ENCODE peak calls at places on chromosomes 16 and 17, in four cellular contexts. M, G, Z and W are unnamed samples.

GRCh38 chr17:34527121-34527907 is 52.1 kb upstream of the TMEM132E start:
- DNase-seq in M (no peak), G (no peak), Z (no peak), W (no peak)

GRCh38 chr16:81645303-81645702 is 133.8 kb upstream of the PLCG2 start:
- DNase-seq in M (peak; percentile 54), G (peak; percentile 96), Z (no peak), W (no peak)

GRCh38 chr16:50372611-50373344 is 4.0 kb upstream of the BRD7 start:
- DNase-seq in G (peak; percentile 92), M (peak; percentile 22), Z (no peak), W (no peak)

GRCh38 chr16:25110392-25110947 is 1.1 kb upstream of the LCMT1 start:
- DNase-seq in M (peak; percentile 24), G (no peak), Z (no peak), W (no peak)

GRCh38 chr17:57404073-57404472 is 147.8 kb downstream of the MSI2 start:
- DNase-seq in G (no peak), Z (no peak), M (no peak), W (no peak)

GRCh38 chr16:73228649-73229048 is 180.7 kb upstream of the ZFHX3 start:
- DNase-seq in G (peak; percentile 68), Z (no peak), M (no peak), W (no peak)

GRCh38 chr16:23013484-23013883 is 135.8 kb downstream of the USP31 start:
- DNase-seq in M (no peak), Z (no peak), G (no peak), W (no peak)

GRCh38 chr16:72878301-72879269 is 169.3 kb downstream of the ZFHX3 start:
- DNase-seq in M (no peak), G (no peak), Z (no peak), W (no peak)

GRCh38 chr16:81469710-81470481 is 25.3 kb downstream of the CMIP start:
- DNase-seq in M (no peak), G (no peak), Z (peak; percentile 44), W (no peak)

GRCh38 chr17:58120195-58120822 is 27.9 kb upstream of the OR4D1 start:
- DNase-seq in M (peak; percentile 16), G (no peak), Z (peak; percentile 42), W (no peak)

GRCh38 chr17:28741358-28742349 is 2.2 kb upstream of the TRAF4 start:
- DNase-seq in G (no peak), Z (no peak), M (peak; percentile 42), W (no peak)

GRCh38 chr16:49766280-49766679 is 89.6 kb downstream of the ZNF423 start:
- DNase-seq in M (no peak), G (no peak), Z (no peak), W (no peak)

GRCh38 chr17:7426203-7426863 is 917 bp downstream of the SPEM2 start:
- DNase-seq in M (no peak), G (no peak), Z (no peak), W (no peak)

GRCh38 chr17:7427549-7427948 is 1.1 kb upstream of the SPEM3 start:
- DNase-seq in G (no peak), Z (no peak), M (no peak), W (no peak)

GRCh38 chr17:7429722-7430121 is 1.1 kb downstream of the SPEM3 start:
- DNase-seq in M (no peak), G (peak; percentile 62), Z (no peak), W (no peak)

GRCh38 chr17:7426896-7427488 is 1.6 kb downstream of the SPEM2 start:
- DNase-seq in Z (no peak), G (no peak), M (no peak), W (no peak)

DNA sequence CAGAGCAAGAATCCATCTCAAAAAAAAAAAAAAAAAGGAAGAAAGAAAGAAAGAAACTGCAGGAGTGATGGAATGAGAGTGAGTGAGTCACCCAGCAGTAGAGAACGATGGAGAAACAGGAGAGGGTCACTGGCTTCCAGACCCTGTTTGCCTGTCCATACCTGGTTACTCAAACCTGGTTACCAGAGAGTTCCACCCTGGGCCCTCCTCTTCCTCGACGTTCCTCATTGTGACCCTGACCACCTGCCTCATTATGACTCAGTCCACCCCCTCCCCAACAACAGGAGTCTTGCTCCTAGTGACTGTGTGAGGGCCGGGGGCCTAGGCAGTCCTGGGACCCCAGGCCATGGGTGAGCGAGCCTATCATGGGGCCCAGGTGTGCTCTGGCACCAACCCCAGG is at the start of gene SPEM3:
- DNase-seq in M (no peak), G (no peak), Z (no peak), W (no peak)
- TF ChIP-seq POLR2AphosphoS5 in M (no peak), G (no peak), Z (no peak), W (no peak)

DNA sequence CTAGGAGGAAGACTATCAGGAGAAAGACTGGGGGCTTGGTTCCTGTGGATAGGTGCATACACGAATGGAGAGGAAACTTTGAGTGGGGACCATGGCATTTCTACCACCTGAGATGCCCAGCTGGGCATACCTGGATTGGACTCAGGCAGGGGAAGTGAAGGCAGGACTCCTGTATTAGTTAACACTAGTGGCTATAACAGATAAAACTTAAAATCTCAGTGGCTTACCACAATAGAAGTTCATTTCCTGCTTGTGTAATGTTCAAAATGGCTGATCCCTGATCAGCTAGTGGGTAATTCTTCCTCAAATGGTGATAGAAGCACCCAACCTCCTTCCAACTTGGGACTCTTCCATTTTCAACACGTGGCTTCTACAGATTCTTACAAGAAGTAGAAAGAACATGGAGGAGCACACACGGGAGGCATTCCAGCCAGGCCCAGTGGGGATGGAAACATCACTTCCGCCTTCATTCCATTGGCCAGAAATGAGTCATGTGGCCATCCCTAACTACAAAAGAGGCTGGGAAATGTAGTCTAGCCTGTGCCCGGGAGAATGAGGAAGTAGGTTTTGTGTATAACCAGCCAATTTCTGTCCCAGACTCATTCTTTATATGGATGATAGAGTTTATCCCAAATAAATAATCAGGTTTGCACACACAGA is 112.1 kb downstream of the UTP18 start:
- DNase-seq in M (peak; percentile 13), G (no peak), Z (no peak), W (no peak)
- H3K27ac ChIP-seq in M (no peak overlapping the region), G (no peak overlapping the region), Z (no peak overlapping the region), W (no peak overlapping the region)

DNA sequence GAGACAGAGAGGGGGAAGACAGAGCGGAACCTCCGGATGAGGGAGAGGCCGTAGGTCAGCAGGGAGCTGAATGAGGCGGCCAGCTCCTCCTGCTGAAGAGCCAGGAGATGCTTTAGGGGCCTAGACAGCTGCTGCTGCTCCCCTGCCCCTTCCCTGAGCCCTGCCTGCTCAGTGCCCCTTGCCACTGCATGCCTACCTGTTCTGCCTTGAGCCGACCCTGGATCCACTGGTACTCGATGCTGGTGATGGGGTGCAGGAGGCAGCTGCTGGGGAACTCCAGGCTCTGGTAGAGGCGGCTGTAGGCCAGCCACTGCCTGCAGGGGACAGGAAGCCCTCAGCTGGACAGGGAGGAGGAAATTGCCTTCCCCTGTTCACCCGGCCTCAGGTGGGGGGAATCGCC is 7.6 kb downstream of the UNC13D start:
- DNase-seq in G (no peak), Z (no peak), M (no peak), W (no peak)
- TF ChIP-seq POLR2AphosphoS5 in G (no peak), Z (no peak), M (no peak), W (no peak)

GRCh38 chr17:80704381-80704819 is 159.8 kb downstream of the RPTOR start:
- DNase-seq in G (no peak), Z (no peak), M (no peak), W (no peak)
- H3K27ac ChIP-seq in G (no peak overlapping the region), Z (no peak overlapping the region), M (no peak overlapping the region), W (no peak overlapping the region)

GRCh38 chr16:75011634-75012307 is 12.9 kb downstream of the ZNRF1 start:
- DNase-seq in Z (no peak), M (no peak), G (no peak), W (no peak)
- TF ChIP-seq POLR2AphosphoS5 in Z (no peak), M (no peak), G (no peak), W (peak; percentile 79)

GRCh38 chr16:29009838-29010166 is 24.9 kb downstream of the LAT start:
- DNase-seq in G (no peak), Z (no peak), M (no peak), W (no peak)

GRCh38 chr16:29011112-29011511 is 26.3 kb downstream of the LAT start:
- DNase-seq in G (no peak), Z (no peak), M (no peak), W (no peak)

GRCh38 chr16:29011851-29012250 is 27.0 kb downstream of the LAT start:
- DNase-seq in Z (no peak), M (no peak), G (no peak), W (no peak)

GRCh38 chr16:29012913-29013641 is 28.2 kb downstream of the LAT start:
- DNase-seq in G (no peak), M (no peak), Z (no peak), W (no peak)

DNA sequence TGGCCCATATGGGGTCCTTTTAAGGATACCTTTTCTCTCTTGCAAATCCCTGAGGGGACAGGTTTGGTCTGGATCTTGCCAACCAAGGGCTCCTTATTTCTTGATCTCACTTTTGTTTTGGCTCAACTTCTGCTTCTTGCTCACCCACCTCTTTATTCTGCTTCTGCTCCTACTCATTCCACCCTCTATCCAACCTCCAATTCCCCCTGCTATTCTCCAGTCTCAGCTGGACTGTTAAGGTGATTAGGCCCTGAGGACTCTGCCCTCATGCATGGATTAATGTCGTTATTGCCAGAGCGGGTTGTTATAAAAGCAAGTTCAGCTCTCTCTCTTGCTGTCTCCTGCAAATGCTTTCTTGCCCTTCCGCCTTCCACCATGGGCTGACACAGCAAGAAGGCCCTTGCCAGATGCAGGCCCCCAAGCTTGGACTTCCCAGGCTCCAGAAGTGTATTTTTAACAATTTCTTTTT is 29.7 kb downstream of the LAT start:
- DNase-seq in G (no peak), Z (no peak), M (peak; percentile 22), W (no peak)
- H3K27ac ChIP-seq in G (no peak overlapping the region), Z (no peak overlapping the region), M (peak overlapping the region; percentile 45), W (no peak overlapping the region)

DNA sequence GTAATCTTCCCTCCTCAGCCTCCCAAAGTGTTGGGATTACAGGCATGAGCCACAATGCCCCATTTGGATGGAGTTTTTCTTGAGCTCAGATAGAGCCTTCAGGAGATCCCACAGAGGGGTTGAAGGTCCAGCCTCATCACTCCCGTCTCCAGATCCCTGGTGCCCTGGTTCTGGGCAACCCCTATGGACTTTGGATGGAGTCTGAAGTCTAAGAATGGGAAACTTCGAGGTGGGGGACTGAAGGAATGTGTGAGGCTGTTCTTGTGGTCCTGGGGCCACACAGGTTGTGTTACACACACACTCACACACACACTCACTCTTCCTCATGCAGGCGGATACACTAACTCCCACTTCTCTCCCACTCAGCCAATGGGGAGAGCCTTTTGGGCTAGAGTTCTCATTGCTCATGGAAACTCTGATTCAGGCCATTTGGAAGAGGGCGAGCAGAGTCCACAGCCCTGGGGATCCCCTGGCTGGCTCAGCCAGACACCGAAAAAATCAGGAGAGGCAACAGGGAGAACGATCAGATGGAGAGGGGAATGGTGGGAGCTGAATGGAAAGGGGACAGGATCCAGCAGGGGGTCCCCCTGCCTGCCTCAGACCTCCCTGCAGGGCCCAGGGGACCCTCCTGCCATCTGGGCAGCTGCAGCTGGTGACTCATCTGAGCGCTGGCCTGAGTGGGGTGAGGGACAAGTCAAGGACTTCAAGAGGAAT is 9.0 kb downstream of the IGFBP4 start:
- DNase-seq in G (no peak), M (no peak), Z (no peak), W (no peak)
- TF ChIP-seq POLR2AphosphoS5 in G (peak; percentile 32), M (peak; percentile 57), Z (no peak), W (no peak)

DNA sequence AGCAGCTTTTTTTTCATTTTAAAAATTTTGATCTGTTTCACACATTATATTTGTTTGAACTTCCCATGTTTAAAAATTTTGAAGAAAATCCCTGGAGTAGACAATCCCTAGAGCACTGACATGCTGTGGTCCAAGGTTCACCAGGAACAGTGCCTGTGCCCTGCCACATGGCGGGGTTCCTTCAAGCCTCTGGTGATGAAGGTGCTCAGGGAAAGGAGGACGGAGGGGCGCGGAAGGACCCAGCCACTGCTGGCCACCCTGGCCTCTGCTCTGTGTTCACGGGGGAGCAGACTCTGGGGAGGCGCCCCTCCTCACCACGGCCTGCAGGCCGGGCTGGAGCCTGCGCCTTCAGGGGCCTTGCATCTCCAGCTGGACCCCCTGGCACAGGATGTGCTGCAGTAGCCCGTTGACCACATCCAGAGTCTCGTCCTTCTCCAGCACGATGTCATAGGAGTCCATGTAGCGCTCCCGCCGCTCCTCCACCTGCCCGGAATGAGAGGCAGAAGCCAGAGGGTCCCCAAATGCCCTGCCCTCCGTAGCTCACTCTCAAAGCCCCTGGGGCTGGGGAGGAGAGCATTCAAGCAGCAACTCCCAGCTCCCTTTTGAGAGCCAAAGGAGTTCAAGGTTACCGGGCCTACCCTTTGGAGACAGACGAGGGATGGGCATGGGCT is 10.7 kb downstream of the NT5C3B start:
- DNase-seq in G (no peak), Z (no peak), M (no peak), W (no peak)
- H3K27ac ChIP-seq in G (no peak overlapping the region), Z (no peak overlapping the region), M (no peak overlapping the region), W (no peak overlapping the region)